ENCODE peak calls at places on chromosomes 7 and 10, in ten cellular contexts. O is HFF-Myc, N is astrocyte, X is prostate gland, D is HCT116, L is heart left ventricle, P is cardiac muscle cell, G is B cell, W is body of pancreas, M is A549. R is an unnamed sample.

GRCh38 chr7:133053321-133053891 is 28.5 kb downstream of the CHCHD3 start:
- DNase-seq in M (peak; percentile 14), N (peak; percentile 99), G (no peak), P (no peak), D (no peak), X (no peak), O (peak; percentile 61), L (peak; percentile 45), W (no peak), R (peak; percentile 96)

GRCh38 chr7:47931788-47932425 is 16.4 kb downstream of the PKD1L1 start:
- DNase-seq in X (no peak), P (no peak), M (no peak), G (no peak), W (no peak), O (no peak), D (no peak), L (no peak), N (peak; percentile 79), R (peak; percentile 55)

GRCh38 chr7:30694218-30694745 is 12.0 kb upstream of the CRHR2 start:
- DNase-seq in O (no peak), P (peak; percentile 47), W (peak; percentile 71), X (no peak), M (no peak), G (no peak), D (no peak), L (peak; percentile 38), N (no peak), R (no peak)

GRCh38 chr7:55016061-55016745 is 2.6 kb upstream of the EGFR start:
- DNase-seq in O (no peak), X (no peak), W (no peak), M (no peak), D (no peak), N (peak; percentile 64), G (no peak), L (no peak), P (no peak), R (no peak)

GRCh38 chr10:99551158-99551557 is 18.4 kb downstream of the NKX2-3 start:
- DNase-seq in D (no peak), L (no peak), O (peak; percentile 55), M (no peak), G (no peak), N (peak; percentile 24), W (no peak), P (peak; percentile 63), X (no peak), R (peak; percentile 80)

GRCh38 chr7:143315782-143316181 is at the start of gene CLCN1:
- DNase-seq in W (no peak), O (no peak), M (no peak), L (no peak), G (no peak), X (no peak), P (no peak), N (no peak), D (no peak), R (no peak)

GRCh38 chr10:5396545-5396944 is 8.1 kb downstream of the TUBAL3 start:
- DNase-seq in W (no peak), O (no peak), G (no peak), X (no peak), M (no peak), P (no peak), N (peak; percentile 35), L (no peak), D (no peak), R (no peak)

GRCh38 chr7:40827217-40828085 is 692.6 kb downstream of the SUGCT start:
- DNase-seq in W (no peak), P (no peak), D (no peak), G (no peak), N (peak; percentile 53), O (no peak), L (no peak), M (no peak), X (no peak), R (peak; percentile 43)

GRCh38 chr10:62895058-62895457 is 78.9 kb upstream of the EGR2 start:
- DNase-seq in P (no peak), M (no peak), G (no peak), D (no peak), X (no peak), W (no peak), N (no peak), O (no peak), L (no peak), R (peak; percentile 14)

GRCh38 chr10:93481931-93482834 is at the start of gene MYOF:
- DNase-seq in P (peak; percentile 77), M (peak; percentile 87), W (peak; percentile 59), G (peak; percentile 71), X (peak; percentile 70), D (peak; percentile 78), O (no peak), L (peak; percentile 61), N (peak; percentile 83), R (peak; percentile 95)

GRCh38 chr10:104574470-104575213 is 66.4 kb upstream of the SORCS3 start:
- DNase-seq in P (no peak), M (no peak), W (no peak), N (no peak), X (no peak), D (no peak), O (no peak), G (no peak), L (no peak), R (no peak)

DNA sequence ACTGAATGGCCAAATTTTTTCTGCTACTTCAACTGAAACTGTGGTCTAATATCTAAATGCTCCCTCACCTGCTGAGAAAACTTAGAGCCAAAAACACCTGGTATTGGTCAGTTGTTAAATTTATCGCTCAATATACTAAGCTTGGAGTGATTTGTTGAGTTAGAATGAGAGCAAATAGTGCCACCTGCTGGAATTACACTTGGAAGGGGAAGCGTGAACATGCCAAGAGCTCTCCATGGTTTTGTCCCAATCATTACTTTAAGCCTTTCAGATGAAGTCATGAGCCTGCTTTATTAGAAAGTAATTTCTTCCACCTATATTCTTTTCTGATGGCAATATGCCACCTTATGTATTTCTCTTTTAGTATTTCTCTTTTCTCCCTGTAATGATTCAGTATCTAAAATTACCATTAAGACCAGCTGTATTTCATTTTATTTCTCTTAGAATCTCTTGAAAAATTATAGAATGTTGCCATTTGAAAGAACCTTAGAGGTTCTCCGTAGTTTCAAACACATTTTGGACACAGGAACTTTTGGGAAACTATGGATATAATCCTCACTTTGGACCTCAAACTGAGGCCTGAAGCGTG is 447.8 kb upstream of the C7orf33 start:
- DNase-seq in X (peak; percentile 39), G (no peak), W (peak; percentile 53), N (no peak), D (peak; percentile 21), L (no peak), O (no peak), P (peak; percentile 55), M (no peak), R (peak; percentile 66)
- TF ChIP-seq CTCF in X (peak; percentile 49), G (peak; percentile 26), W (peak; percentile 61), N (peak; percentile 55), D (peak; percentile 63), L (peak; percentile 43), O (peak; percentile 6), P (peak; percentile 66), M (peak; percentile 39), R (peak; percentile 63)

GRCh38 chr7:105388373-105389089 is at the start of gene SRPK2:
- DNase-seq in G (peak; percentile 85), P (peak; percentile 92), M (peak; percentile 78), L (peak; percentile 80), D (no peak), N (peak; percentile 16), O (no peak), X (peak; percentile 77), W (peak; percentile 75), R (peak; percentile 53)

GRCh38 chr7:105387621-105388372 is 924 bp downstream of the SRPK2 start:
- DNase-seq in D (no peak), G (peak; percentile 69), L (peak; percentile 60), N (peak; percentile 35), W (peak; percentile 62), O (no peak), M (peak; percentile 71), X (peak; percentile 49), P (peak; percentile 77), R (peak; percentile 55)

GRCh38 chr7:105391429-105391828 is 2.7 kb upstream of the SRPK2 start:
- DNase-seq in P (no peak), D (no peak), M (no peak), X (no peak), W (no peak), G (no peak), O (no peak), N (no peak), L (no peak), R (no peak)

GRCh38 chr7:105389889-105390288 is 1.2 kb upstream of the SRPK2 start:
- DNase-seq in O (no peak), L (no peak), P (no peak), G (no peak), W (no peak), X (no peak), N (no peak), D (no peak), M (no peak), R (no peak)

DNA sequence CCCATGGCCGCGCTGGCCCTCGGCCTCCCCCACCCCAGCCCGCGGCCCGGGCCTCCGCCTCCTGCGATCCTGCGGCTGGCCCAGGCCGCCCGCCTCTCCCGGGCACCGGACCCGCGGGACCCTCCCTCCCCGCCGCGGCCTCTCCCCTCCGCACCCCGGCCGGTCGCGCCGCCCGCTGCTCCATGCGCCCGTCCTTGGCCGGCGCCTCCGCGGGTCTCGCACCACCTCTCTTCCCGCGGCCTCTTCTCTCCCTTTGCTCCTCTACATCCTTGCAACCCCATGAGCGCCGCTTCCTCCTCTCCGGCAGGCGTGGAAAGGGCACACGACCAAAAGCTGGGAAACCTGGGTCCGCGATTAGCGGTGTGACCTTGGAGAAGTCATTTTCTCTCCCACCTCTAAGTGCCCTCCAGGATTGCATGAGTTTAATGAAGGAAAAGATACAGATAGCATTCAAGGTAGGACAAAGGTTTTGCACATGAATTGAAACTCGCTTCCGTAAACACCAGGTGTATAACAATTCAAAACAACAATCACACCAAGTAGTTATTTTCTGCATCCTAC is 449 bp upstream of the SRPK2 start:
- DNase-seq in X (peak; percentile 16), M (peak; percentile 89), N (peak; percentile 31), W (peak; percentile 54), G (peak; percentile 44), L (peak; percentile 41), P (peak; percentile 77), D (peak; percentile 32), O (no peak), R (peak; percentile 60)
- TF ChIP-seq CTCF in X (peak; percentile 4), M (no peak), N (no peak), W (no peak), G (no peak), L (no peak), P (no peak), D (no peak), O (no peak), R (peak; percentile 10)

DNA sequence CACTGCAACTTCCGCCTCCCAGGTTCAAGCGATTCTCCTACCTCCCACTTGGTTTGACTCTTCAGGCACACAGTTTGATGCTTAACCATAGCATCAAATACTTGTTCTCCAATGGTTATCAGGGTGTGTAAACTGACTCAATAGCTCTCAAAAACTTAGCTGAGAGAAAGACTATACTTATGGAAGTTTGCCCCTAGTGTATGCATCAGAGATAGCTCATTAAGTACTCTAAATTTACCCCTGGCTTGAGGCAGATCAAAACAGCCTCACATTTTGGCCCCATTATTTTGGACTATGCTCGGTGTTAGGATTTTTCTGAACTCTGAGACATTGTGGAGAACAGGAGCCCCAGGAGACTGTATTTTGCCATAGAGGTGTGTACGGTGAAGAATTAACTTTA is 40.8 kb upstream of the SLC35B4 start:
- DNase-seq in X (no peak), M (no peak), G (no peak), L (no peak), O (no peak), W (no peak), P (no peak), D (no peak), N (no peak), R (no peak)
- TF ChIP-seq CTCF in X (no peak), M (no peak), G (no peak), L (no peak), O (no peak), W (no peak), P (no peak), D (peak; percentile 41), N (no peak), R (peak; percentile 19)

GRCh38 chr7:158704524-158705233 is at the start of gene NCAPG2:
- DNase-seq in G (peak; percentile 100), M (peak; percentile 95), X (peak; percentile 97), D (peak; percentile 95), P (peak; percentile 99), W (peak; percentile 99), L (peak; percentile 98), N (peak; percentile 90), O (peak; percentile 83), R (peak; percentile 98)
- TF ChIP-seq CTCF in G (peak; percentile 28), M (no peak), X (peak; percentile 71), D (no peak), P (no peak), W (peak; percentile 35), L (no peak), N (no peak), O (peak; percentile 6), R (peak; percentile 10)

R was measured in choroid plexus epithelial cell.